ENCODE peak calls at places on chromosomes 16 and 17, in ten cellular contexts. One of them, this sample, is unnamed.

GRCh38 chr16:4660454-4661007 is 32.8 kb upstream of the NUDT16L1 start:
- DNase-seq in thoracic aorta: no peak
- DNase-seq in fibroblast of mammary gland: peak; percentile 64
- DNase-seq in GM13976: peak; percentile 84
- DNase-seq in foreskin fibroblast: peak; percentile 64
- DNase-seq in neural progenitor cell: no peak
- DNase-seq in BE2C: peak; percentile 62
- DNase-seq in cardiac fibroblast: peak; percentile 68
- DNase-seq in GM13977: peak; percentile 87
- DNase-seq in CD4-positive, alpha-beta T cell: peak; percentile 46
- DNase-seq in this sample: peak; percentile 85

GRCh38 chr16:73196670-73197069 is 148.7 kb upstream of the ZFHX3 start:
- DNase-seq in neural progenitor cell: peak; percentile 85
- DNase-seq in fibroblast of mammary gland: peak; percentile 79
- DNase-seq in cardiac fibroblast: peak; percentile 79
- DNase-seq in foreskin fibroblast: peak; percentile 56
- DNase-seq in GM13976: peak; percentile 57
- DNase-seq in BE2C: peak; percentile 81
- DNase-seq in thoracic aorta: peak; percentile 45
- DNase-seq in CD4-positive, alpha-beta T cell: no peak
- DNase-seq in GM13977: peak; percentile 56
- DNase-seq in this sample: peak; percentile 69

GRCh38 chr16:28211758-28212531 is at the start of gene XPO6:
- DNase-seq in foreskin fibroblast: peak; percentile 98
- DNase-seq in cardiac fibroblast: peak; percentile 97
- DNase-seq in fibroblast of mammary gland: peak; percentile 89
- DNase-seq in GM13977: peak; percentile 97
- DNase-seq in CD4-positive, alpha-beta T cell: peak; percentile 100
- DNase-seq in GM13976: peak; percentile 98
- DNase-seq in thoracic aorta: peak; percentile 73
- DNase-seq in neural progenitor cell: peak; percentile 97
- DNase-seq in BE2C: peak; percentile 98
- DNase-seq in this sample: peak; percentile 98

GRCh38 chr16:54359086-54359485 is 72.5 kb upstream of the IRX3 start:
- DNase-seq in BE2C: no peak
- DNase-seq in thoracic aorta: no peak
- DNase-seq in neural progenitor cell: peak; percentile 28
- DNase-seq in GM13977: no peak
- DNase-seq in fibroblast of mammary gland: no peak
- DNase-seq in foreskin fibroblast: no peak
- DNase-seq in cardiac fibroblast: no peak
- DNase-seq in CD4-positive, alpha-beta T cell: no peak
- DNase-seq in GM13976: no peak
- DNase-seq in this sample: no peak

GRCh38 chr16:69762843-69763556 is 868 bp downstream of the WWP2 start:
- DNase-seq in thoracic aorta: no peak
- DNase-seq in BE2C: no peak
- DNase-seq in CD4-positive, alpha-beta T cell: no peak
- DNase-seq in GM13976: no peak
- DNase-seq in neural progenitor cell: peak; percentile 15
- DNase-seq in cardiac fibroblast: peak; percentile 47
- DNase-seq in GM13977: peak; percentile 31
- DNase-seq in fibroblast of mammary gland: peak; percentile 43
- DNase-seq in foreskin fibroblast: peak; percentile 54
- DNase-seq in this sample: no peak

GRCh38 chr17:45973099-45973838 is 25.8 kb upstream of the STH start:
- DNase-seq in cardiac fibroblast: no peak
- DNase-seq in thoracic aorta: no peak
- DNase-seq in GM13976: no peak
- DNase-seq in neural progenitor cell: no peak
- DNase-seq in CD4-positive, alpha-beta T cell: no peak
- DNase-seq in fibroblast of mammary gland: no peak
- DNase-seq in BE2C: no peak
- DNase-seq in foreskin fibroblast: no peak
- DNase-seq in GM13977: no peak
- DNase-seq in this sample: no peak

GRCh38 chr16:14013571-14014283 is 57.4 kb upstream of the MRTFB start:
- DNase-seq in neural progenitor cell: no peak
- DNase-seq in foreskin fibroblast: peak; percentile 98
- DNase-seq in CD4-positive, alpha-beta T cell: no peak
- DNase-seq in GM13976: no peak
- DNase-seq in thoracic aorta: peak; percentile 11
- DNase-seq in cardiac fibroblast: peak; percentile 83
- DNase-seq in GM13977: no peak
- DNase-seq in BE2C: peak; percentile 19
- DNase-seq in fibroblast of mammary gland: peak; percentile 99
- DNase-seq in this sample: no peak

GRCh38 chr17:29145289-29146058 is 34.7 kb downstream of the MYO18A start:
- DNase-seq in cardiac fibroblast: peak; percentile 89
- DNase-seq in GM13976: peak; percentile 78
- DNase-seq in GM13977: peak; percentile 70
- DNase-seq in BE2C: peak; percentile 69
- DNase-seq in neural progenitor cell: peak; percentile 77
- DNase-seq in CD4-positive, alpha-beta T cell: peak; percentile 67
- DNase-seq in fibroblast of mammary gland: peak; percentile 84
- DNase-seq in thoracic aorta: no peak
- DNase-seq in foreskin fibroblast: peak; percentile 88
- DNase-seq in this sample: peak; percentile 72

GRCh38 chr16:11308493-11309283 is 27.6 kb upstream of the PRM1 start:
- DNase-seq in foreskin fibroblast: no peak
- DNase-seq in fibroblast of mammary gland: no peak
- DNase-seq in BE2C: peak; percentile 55
- DNase-seq in thoracic aorta: no peak
- DNase-seq in cardiac fibroblast: no peak
- DNase-seq in neural progenitor cell: peak; percentile 24
- DNase-seq in GM13976: no peak
- DNase-seq in GM13977: no peak
- DNase-seq in CD4-positive, alpha-beta T cell: no peak
- DNase-seq in this sample: no peak

GRCh38 chr17:39167492-39167891 is 1.5 kb upstream of the ARL5C start:
- DNase-seq in CD4-positive, alpha-beta T cell: no peak
- DNase-seq in GM13977: no peak
- DNase-seq in fibroblast of mammary gland: no peak
- DNase-seq in BE2C: no peak
- DNase-seq in thoracic aorta: no peak
- DNase-seq in cardiac fibroblast: no peak
- DNase-seq in foreskin fibroblast: peak; percentile 22
- DNase-seq in GM13976: no peak
- DNase-seq in neural progenitor cell: no peak
- DNase-seq in this sample: no peak

GRCh38 chr17:29734640-29735039 is 111.9 kb upstream of the CORO6 start:
- DNase-seq in BE2C: no peak
- DNase-seq in GM13976: no peak
- DNase-seq in GM13977: no peak
- DNase-seq in foreskin fibroblast: no peak
- DNase-seq in neural progenitor cell: no peak
- DNase-seq in cardiac fibroblast: no peak
- DNase-seq in CD4-positive, alpha-beta T cell: no peak
- DNase-seq in thoracic aorta: no peak
- DNase-seq in fibroblast of mammary gland: no peak
- DNase-seq in this sample: no peak

GRCh38 chr17:69448431-69449102 is 34.1 kb downstream of the MAP2K6 start:
- DNase-seq in CD4-positive, alpha-beta T cell: no peak
- DNase-seq in GM13976: no peak
- DNase-seq in thoracic aorta: no peak
- DNase-seq in BE2C: no peak
- DNase-seq in cardiac fibroblast: peak; percentile 22
- DNase-seq in foreskin fibroblast: peak; percentile 16
- DNase-seq in fibroblast of mammary gland: no peak
- DNase-seq in GM13977: no peak
- DNase-seq in neural progenitor cell: peak; percentile 88
- DNase-seq in this sample: no peak

GRCh38 chr17:19329136-19329535 is 33.4 kb downstream of the B9D1 start:
- DNase-seq in CD4-positive, alpha-beta T cell: no peak
- DNase-seq in foreskin fibroblast: no peak
- DNase-seq in neural progenitor cell: no peak
- DNase-seq in GM13976: no peak
- DNase-seq in GM13977: no peak
- DNase-seq in thoracic aorta: no peak
- DNase-seq in BE2C: no peak
- DNase-seq in cardiac fibroblast: no peak
- DNase-seq in fibroblast of mammary gland: no peak
- DNase-seq in this sample: no peak

DNA sequence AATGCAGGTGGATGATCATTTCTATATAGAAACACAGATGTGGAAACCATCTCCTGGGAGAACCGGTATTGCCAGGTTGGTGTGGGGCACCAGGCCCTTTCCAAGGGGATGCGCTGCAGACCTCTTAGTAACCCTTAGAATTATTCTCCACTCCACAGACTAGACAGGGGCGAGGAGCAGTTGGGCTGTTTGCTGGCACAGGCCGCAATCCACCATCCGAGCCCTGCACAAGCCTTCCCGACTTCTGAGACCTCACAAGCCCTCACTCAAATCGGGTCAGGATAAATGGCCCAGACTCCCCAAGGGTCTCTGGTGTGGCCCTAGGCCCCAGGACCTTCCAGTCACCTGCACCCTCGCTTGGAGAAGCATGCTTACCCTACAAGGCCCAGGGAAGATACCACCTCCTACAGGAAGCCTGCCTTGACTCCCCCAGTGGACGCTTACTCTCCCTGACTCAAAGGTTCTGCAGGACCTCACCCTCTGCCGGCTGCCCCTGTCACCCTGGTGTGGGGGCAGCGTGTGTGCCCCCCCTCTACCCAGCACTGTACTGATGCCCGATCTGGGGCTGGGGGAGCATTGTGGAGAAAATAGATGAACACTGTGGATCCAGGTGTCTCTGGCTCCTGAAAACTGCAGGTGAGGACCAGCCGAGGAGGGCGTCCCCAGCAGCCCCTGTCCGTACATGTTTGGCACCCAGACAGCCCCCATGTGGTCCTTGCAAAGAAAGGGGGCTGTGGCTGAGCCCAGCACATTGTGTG is 49.8 kb upstream of the ACSF3 start:
- DNase-seq in fibroblast of mammary gland: no peak
- DNase-seq in cardiac fibroblast: no peak
- DNase-seq in GM13977: no peak
- DNase-seq in thoracic aorta: no peak
- DNase-seq in BE2C: peak; percentile 8
- DNase-seq in CD4-positive, alpha-beta T cell: no peak
- DNase-seq in foreskin fibroblast: no peak
- DNase-seq in GM13976: no peak
- DNase-seq in neural progenitor cell: no peak
- DNase-seq in this sample: no peak
- TF ChIP-seq CTCF in fibroblast of mammary gland: no peak
- TF ChIP-seq CTCF in cardiac fibroblast: no peak
- TF ChIP-seq CTCF in GM13977: no peak
- TF ChIP-seq CTCF in thoracic aorta: no peak
- TF ChIP-seq CTCF in BE2C: no peak
- TF ChIP-seq CTCF in CD4-positive, alpha-beta T cell: no peak
- TF ChIP-seq CTCF in foreskin fibroblast: no peak
- TF ChIP-seq CTCF in GM13976: no peak
- TF ChIP-seq CTCF in neural progenitor cell: no peak
- TF ChIP-seq CTCF in this sample: no peak

GRCh38 chr17:80504671-80505413 is 28.4 kb upstream of the NPTX1 start:
- DNase-seq in GM13976: no peak
- DNase-seq in cardiac fibroblast: peak; percentile 24
- DNase-seq in CD4-positive, alpha-beta T cell: no peak
- DNase-seq in neural progenitor cell: no peak
- DNase-seq in fibroblast of mammary gland: peak; percentile 95
- DNase-seq in foreskin fibroblast: peak; percentile 71
- DNase-seq in GM13977: no peak
- DNase-seq in BE2C: no peak
- DNase-seq in thoracic aorta: no peak
- DNase-seq in this sample: no peak
- TF ChIP-seq CTCF in GM13976: no peak
- TF ChIP-seq CTCF in cardiac fibroblast: peak; percentile 16
- TF ChIP-seq CTCF in CD4-positive, alpha-beta T cell: no peak
- TF ChIP-seq CTCF in neural progenitor cell: no peak
- TF ChIP-seq CTCF in fibroblast of mammary gland: peak; percentile 20
- TF ChIP-seq CTCF in foreskin fibroblast: no peak
- TF ChIP-seq CTCF in GM13977: no peak
- TF ChIP-seq CTCF in BE2C: peak; percentile 9
- TF ChIP-seq CTCF in thoracic aorta: no peak
- TF ChIP-seq CTCF in this sample: no peak

DNA sequence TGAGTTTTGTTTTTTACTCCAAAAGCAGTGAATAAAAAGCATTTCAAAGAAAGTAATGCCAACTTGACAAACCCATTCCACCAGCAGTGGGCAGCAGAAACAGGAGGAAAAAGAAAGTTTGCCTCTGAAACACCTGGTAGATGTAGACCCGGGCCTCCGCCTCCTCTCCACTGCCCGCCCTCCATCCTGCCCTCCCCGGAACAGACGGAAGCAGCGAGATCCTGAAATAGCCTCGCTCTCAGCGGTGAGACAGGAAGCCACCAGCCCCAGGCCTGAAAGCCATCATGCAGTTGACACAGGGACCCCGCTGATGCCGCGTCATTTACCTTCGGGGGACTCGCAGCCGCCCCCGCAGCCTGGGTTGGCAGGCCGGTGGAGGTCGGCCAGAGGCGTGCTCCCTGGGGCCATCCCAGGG is 67.8 kb downstream of the C16orf78 start:
- DNase-seq in foreskin fibroblast: no peak
- DNase-seq in cardiac fibroblast: peak; percentile 8
- DNase-seq in GM13976: peak; percentile 87
- DNase-seq in neural progenitor cell: peak; percentile 49
- DNase-seq in GM13977: peak; percentile 79
- DNase-seq in CD4-positive, alpha-beta T cell: peak; percentile 74
- DNase-seq in BE2C: peak; percentile 59
- DNase-seq in fibroblast of mammary gland: no peak
- DNase-seq in thoracic aorta: no peak
- DNase-seq in this sample: peak; percentile 82
- TF ChIP-seq CTCF in foreskin fibroblast: no peak
- TF ChIP-seq CTCF in cardiac fibroblast: no peak
- TF ChIP-seq CTCF in GM13976: peak; percentile 25
- TF ChIP-seq CTCF in neural progenitor cell: peak; percentile 35
- TF ChIP-seq CTCF in GM13977: peak; percentile 51
- TF ChIP-seq CTCF in CD4-positive, alpha-beta T cell: peak; percentile 64
- TF ChIP-seq CTCF in BE2C: peak; percentile 63
- TF ChIP-seq CTCF in fibroblast of mammary gland: no peak
- TF ChIP-seq CTCF in thoracic aorta: peak; percentile 8
- TF ChIP-seq CTCF in this sample: peak; percentile 39

DNA sequence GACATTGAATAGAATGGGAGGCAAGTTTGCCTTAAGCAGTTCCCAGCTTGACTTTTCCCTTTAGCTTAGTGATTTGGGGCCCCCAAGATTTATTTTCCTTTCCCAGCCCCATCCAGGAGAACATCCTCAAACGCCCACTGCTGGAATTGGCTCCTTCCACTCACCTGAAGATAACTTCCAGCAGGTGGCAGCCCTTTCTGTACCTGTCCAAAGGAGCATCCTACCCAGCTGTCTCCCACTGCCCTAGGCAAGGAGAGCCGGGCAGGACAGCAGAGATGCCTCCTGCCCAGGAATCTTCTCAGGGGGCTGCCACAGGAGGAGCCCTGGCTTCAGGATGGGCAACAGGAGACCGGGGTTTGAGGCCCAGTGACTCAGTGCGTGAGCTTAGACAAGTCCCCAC is 6.4 kb downstream of the CACNG5 start:
- DNase-seq in cardiac fibroblast: no peak
- DNase-seq in GM13977: no peak
- DNase-seq in foreskin fibroblast: no peak
- DNase-seq in BE2C: no peak
- DNase-seq in GM13976: no peak
- DNase-seq in thoracic aorta: no peak
- DNase-seq in fibroblast of mammary gland: no peak
- DNase-seq in CD4-positive, alpha-beta T cell: no peak
- DNase-seq in neural progenitor cell: no peak
- DNase-seq in this sample: no peak
- TF ChIP-seq CTCF in cardiac fibroblast: no peak
- TF ChIP-seq CTCF in GM13977: no peak
- TF ChIP-seq CTCF in foreskin fibroblast: no peak
- TF ChIP-seq CTCF in BE2C: no peak
- TF ChIP-seq CTCF in GM13976: no peak
- TF ChIP-seq CTCF in thoracic aorta: no peak
- TF ChIP-seq CTCF in fibroblast of mammary gland: no peak
- TF ChIP-seq CTCF in CD4-positive, alpha-beta T cell: no peak
- TF ChIP-seq CTCF in neural progenitor cell: no peak
- TF ChIP-seq CTCF in this sample: no peak

This sample was measured in GM10248.